ENCODE peak calls at places on chromosomes 7 and 10, in six cellular contexts. W is epithelial cell of esophagus, D is MM.1S, G is breast epithelium, Y is HFF-Myc, O is bronchial epithelial cell. L is an unnamed sample.

GRCh38 chr10:72315611-72316385 is 38.9 kb downstream of the DNAJB12 start:
- DNase-seq in D (no peak), O (peak), G (peak), W (peak), Y (peak), L (no peak)

GRCh38 chr10:72353963-72354355 is 760 bp downstream of the DNAJB12 start:
- DNase-seq in O (no peak), Y (no peak), W (no peak), G (no peak), D (no peak), L (no peak)

GRCh38 chr10:85544956-85545355 is 821.6 kb downstream of the GRID1 start:
- DNase-seq in D (no peak), Y (no peak), W (peak), O (peak), G (no peak), L (no peak)

GRCh38 chr10:117320050-117320665 is 55.1 kb downstream of the PDZD8 start:
- DNase-seq in G (no peak), D (peak), O (peak), Y (no peak), W (peak), L (peak)

GRCh38 chr7:105257338-105257737 is 131.4 kb downstream of the SRPK2 start:
- DNase-seq in Y (no peak), W (no peak), G (no peak), D (peak), O (no peak), L (no peak)

GRCh38 chr7:151736403-151736909 is 140.5 kb downstream of the PRKAG2 start:
- DNase-seq in Y (peak), G (peak), W (peak), O (peak), D (no peak), L (no peak)

GRCh38 chr7:33923440-33924229 is 18.3 kb downstream of the BMPER start:
- DNase-seq in D (no peak), O (no peak), W (no peak), G (no peak), Y (no peak), L (no peak)

GRCh38 chr10:72126184-72126871 is 38.0 kb upstream of the SPOCK2 start:
- DNase-seq in Y (peak), W (peak), O (peak), G (no peak), D (peak), L (no peak)

GRCh38 chr10:102648889-102649752 is 4.8 kb downstream of the TRIM8 start:
- DNase-seq in O (no peak), W (no peak), G (no peak), D (peak), Y (no peak), L (no peak)

GRCh38 chr7:89029864-89030263 is 234.3 kb upstream of the TEX47 start:
- DNase-seq in W (peak), Y (no peak), D (peak), O (peak), G (no peak), L (no peak)

DNA sequence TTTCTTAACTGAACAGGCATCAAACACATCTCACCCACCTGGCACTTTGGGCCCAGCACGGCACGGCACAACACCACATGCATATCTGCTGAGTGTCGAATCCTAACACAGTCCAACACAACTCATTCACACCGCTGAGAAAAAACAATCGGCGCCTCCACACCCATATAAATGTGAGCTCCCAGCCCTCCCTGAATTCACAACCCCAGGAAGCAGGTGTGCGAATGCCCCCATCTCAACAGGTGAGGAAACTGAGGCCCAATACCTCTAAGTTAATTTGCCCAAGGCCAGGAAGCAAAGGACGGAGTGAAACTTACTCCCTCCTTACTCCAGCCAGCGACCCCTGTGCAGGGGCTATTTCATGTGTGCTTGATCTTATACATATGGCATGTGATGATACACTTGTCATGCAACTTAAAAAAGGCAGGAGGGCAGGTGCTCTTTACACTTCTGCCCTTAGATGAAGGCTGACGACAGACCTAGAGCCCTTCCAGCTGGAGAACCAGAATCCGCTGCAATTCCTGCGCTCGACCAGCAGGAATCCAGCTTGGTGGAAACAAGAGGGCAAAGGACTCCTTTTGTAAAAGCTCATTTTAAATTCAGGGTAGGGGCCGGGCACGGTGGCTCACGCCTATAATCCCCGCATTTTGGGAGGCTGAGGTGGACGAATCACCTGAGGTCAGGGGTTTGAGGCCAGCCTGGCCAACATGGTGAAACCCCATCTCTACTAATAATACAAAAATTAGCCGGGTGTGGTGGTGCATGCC is 116.0 kb downstream of the LARP4B start:
- DNase-seq in G (no peak), W (no peak), D (no peak), O (no peak), Y (no peak), L (no peak)
- TF ChIP-seq CTCF in G (no peak), W (peak), D (no peak), O (no peak), Y (peak), L (no peak)

GRCh38 chr7:16801579-16801978 is 3.2 kb downstream of the AGR2 start:
- DNase-seq in W (no peak), Y (no peak), G (no peak), O (no peak), D (no peak), L (no peak)

GRCh38 chr7:16801111-16801542 is 3.7 kb downstream of the AGR2 start:
- DNase-seq in Y (peak), D (peak), W (peak), G (no peak), O (peak), L (no peak)

GRCh38 chr7:16810112-16810511 is 5.3 kb upstream of the AGR2 start:
- DNase-seq in W (no peak), O (no peak), G (no peak), Y (no peak), D (no peak), L (no peak)

GRCh38 chr7:16803881-16804673 is 722 bp downstream of the AGR2 start:
- DNase-seq in O (peak), G (no peak), W (peak), D (no peak), Y (no peak), L (no peak)

GRCh38 chr7:16804674-16805439 is at the start of gene AGR2:
- DNase-seq in G (no peak), W (peak), Y (no peak), O (peak), D (no peak), L (no peak)
- H3K4me3 ChIP-seq in G (peak), W (peak), Y (no peak), O (peak), D (no peak), L (no peak)

GRCh38 chr7:4883352-4884144 is at the start of gene RADIL:
- DNase-seq in Y (peak), D (no peak), G (peak), W (peak), O (peak), L (no peak)
- TF ChIP-seq CTCF in Y (peak), D (peak), G (peak), W (peak), O (peak), L (peak)

GRCh38 chr10:35445150-35445884 is 109.0 kb downstream of the CCNY start:
- DNase-seq in D (no peak), G (no peak), Y (no peak), W (no peak), O (no peak), L (no peak)

GRCh38 chr10:35446439-35446838 is 110.1 kb downstream of the CCNY start:
- DNase-seq in D (no peak), W (no peak), G (no peak), O (no peak), Y (no peak), L (no peak)

GRCh38 chr10:35442006-35442405 is 105.7 kb downstream of the CCNY start:
- DNase-seq in G (no peak), D (no peak), Y (peak), W (no peak), O (no peak), L (no peak)

GRCh38 chr10:35442592-35442991 is 106.3 kb downstream of the CCNY start:
- DNase-seq in O (no peak), G (no peak), W (no peak), D (no peak), Y (no peak), L (no peak)

GRCh38 chr10:35443858-35444257 is 107.5 kb downstream of the CCNY start:
- DNase-seq in W (no peak), G (no peak), D (no peak), Y (no peak), O (no peak), L (no peak)
- H3K4me3 ChIP-seq in W (no peak), G (no peak), D (no peak), Y (no peak), O (no peak), L (no peak)

GRCh38 chr10:132219486-132219885 is 32.7 kb downstream of the DPYSL4 start:
- DNase-seq in G (no peak), O (no peak), Y (no peak), D (no peak), W (no peak), L (no peak)

GRCh38 chr10:132223611-132224342 is 37.0 kb downstream of the DPYSL4 start:
- DNase-seq in D (no peak), G (no peak), O (no peak), W (no peak), Y (no peak), L (no peak)

GRCh38 chr10:132223156-132223590 is 36.4 kb downstream of the DPYSL4 start:
- DNase-seq in D (no peak), W (peak), Y (peak), G (peak), O (peak), L (peak)

GRCh38 chr10:132222726-132223125 is 36.0 kb downstream of the DPYSL4 start:
- DNase-seq in W (no peak), O (no peak), D (no peak), Y (no peak), G (no peak), L (no peak)

DNA sequence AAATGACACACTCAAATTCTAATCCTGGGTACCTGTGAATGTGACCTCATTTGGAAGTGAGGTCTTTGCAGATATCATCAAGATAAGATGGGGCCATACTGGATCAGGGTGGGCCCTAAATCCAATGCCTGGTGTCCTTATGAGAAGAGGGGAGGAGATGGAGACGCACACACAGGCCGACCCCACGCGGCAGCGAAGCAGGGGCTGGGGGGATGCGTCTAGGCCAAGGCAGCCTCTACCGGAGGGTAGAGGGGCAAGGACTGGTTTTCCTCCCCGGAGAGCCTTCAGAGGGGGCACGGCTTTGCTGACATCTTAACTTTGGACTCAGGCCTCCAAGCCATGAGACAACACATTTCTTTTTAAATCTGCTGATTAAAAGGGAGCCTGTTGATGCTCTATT is 33.3 kb downstream of the DPYSL4 start:
- DNase-seq in D (no peak), G (no peak), W (no peak), Y (no peak), O (no peak), L (no peak)
- TF ChIP-seq CTCF in D (no peak), G (no peak), W (no peak), Y (no peak), O (no peak), L (no peak)

GRCh38 chr7:95594185-95594584 is 2.1 kb downstream of the PDK4 start:
- DNase-seq in W (no peak), D (no peak), G (no peak), Y (no peak), O (no peak), L (no peak)
- H3K4me3 ChIP-seq in W (no peak), D (no peak), G (peak), Y (no peak), O (no peak), L (no peak)